ENCODE peak calls at places on chromosomes 4 and X, in eight cellular contexts. D is HepG2, X is HCT116, Y is K562, V is GM23338, E is GM12878, O is upper lobe of left lung, I is Panc1. W is an unnamed sample. For H3K27me3, the result is how much of the 10 kb centered on the place peaks cover.

GRCh38 chr4:26953770-26954423 is 93.3 kb downstream of the STIM2 start:
- ATAC-seq in D (no peak), O (no peak), E (peak), X (no peak), I (no peak), V (no peak), Y (no peak), W (no peak)

GRCh38 chrX:108053218-108053617 is 8.4 kb downstream of the VSIG1 start:
- ATAC-seq in V (no peak), E (no peak), I (no peak), X (no peak), Y (no peak), D (no peak), O (no peak), W (no peak)

GRCh38 chr4:16217300-16218051 is 8.8 kb downstream of the TAPT1 start:
- ATAC-seq in V (no peak), O (no peak), I (no peak), E (peak), X (no peak), Y (no peak), D (no peak), W (no peak)

GRCh38 chr4:32429151-32429550 is 1709.0 kb downstream of the PCDH7 start:
- ATAC-seq in D (no peak), Y (no peak), X (no peak), V (no peak), O (no peak), E (no peak), I (no peak), W (no peak)

GRCh38 chr4:114257516-114257915 is 278.1 kb upstream of the ARSJ start:
- ATAC-seq in E (no peak), I (no peak), X (no peak), Y (no peak), D (no peak), V (no peak), O (no peak), W (no peak)

GRCh38 chrX:53211391-53211978 is 13.5 kb downstream of the KDM5C start:
- ATAC-seq in E (no peak), Y (no peak), I (no peak), O (no peak), X (no peak), D (no peak), V (no peak), W (no peak)

GRCh38 chr4:90840828-90841227 is 713.6 kb downstream of the CCSER1 start:
- ATAC-seq in X (no peak), V (no peak), D (no peak), O (no peak), E (no peak), I (no peak), Y (no peak), W (no peak)

GRCh38 chr4:147590249-147590920 is 26.8 kb upstream of the TMEM184C start:
- ATAC-seq in E (peak), D (peak), V (peak), Y (peak), O (no peak), X (peak), I (no peak), W (no peak)

GRCh38 chr4:17805580-17805979 is 5.0 kb downstream of the DCAF16 start:
- ATAC-seq in V (no peak), I (no peak), Y (no peak), O (no peak), D (no peak), X (no peak), E (peak), W (no peak)

GRCh38 chr4:72112514-72113156 is 80.8 kb downstream of the NPFFR2 start:
- ATAC-seq in I (no peak), D (no peak), V (no peak), E (peak), O (no peak), Y (peak), X (no peak), W (no peak)

GRCh38 chr4:37066149-37066548 is 178.4 kb upstream of the NWD2 start:
- ATAC-seq in Y (no peak), O (no peak), V (no peak), D (no peak), X (no peak), I (no peak), E (no peak), W (no peak)

GRCh38 chr4:111510535-111510934 is 634.7 kb upstream of the FAM241A start:
- ATAC-seq in D (no peak), I (no peak), V (no peak), Y (no peak), E (no peak), X (no peak), O (no peak), W (no peak)

GRCh38 chr4:152307669-152308068 is 228.2 kb downstream of the FBXW7 start:
- ATAC-seq in I (no peak), V (peak), E (no peak), X (no peak), Y (peak), D (peak), O (no peak), W (no peak)

GRCh38 chr4:185657191-185657590 is 121.9 kb upstream of the PDLIM3 start:
- ATAC-seq in D (no peak), I (no peak), V (peak), E (no peak), O (no peak), Y (no peak), X (no peak), W (peak)

GRCh38 chrX:123424546-123424945 is 240.5 kb downstream of the GRIA3 start:
- ATAC-seq in I (no peak), Y (no peak), E (peak), X (no peak), D (no peak), V (no peak), O (no peak), W (no peak)

GRCh38 chr4:33067221-33067620 is 2347.1 kb downstream of the PCDH7 start:
- ATAC-seq in O (no peak), E (no peak), X (no peak), D (no peak), Y (no peak), V (no peak), I (no peak), W (no peak)

GRCh38 chr4:151199496-151200190 is 77.3 kb upstream of the PRSS48 start:
- ATAC-seq in V (peak), I (no peak), Y (no peak), X (no peak), E (no peak), D (peak), O (no peak), W (peak)

GRCh38 chr4:84985952-84986351 is 19.5 kb upstream of the WDFY3 start:
- ATAC-seq in D (no peak), I (no peak), V (no peak), E (no peak), X (peak), Y (no peak), O (no peak), W (no peak)

GRCh38 chr4:185405296-185405999 is 8.8 kb downstream of the ANKRD37 start:
- ATAC-seq in E (peak), O (no peak), V (no peak), X (no peak), I (no peak), D (no peak), Y (no peak), W (no peak)

GRCh38 chrX:154352012-154352401 is 22.4 kb downstream of the FLNA start:
- ATAC-seq in I (no peak), D (no peak), E (no peak), O (no peak), X (no peak), Y (no peak), V (no peak), W (no peak)

GRCh38 chr4:47053485-47053884 is 22.1 kb downstream of the GABRB1 start:
- ATAC-seq in V (no peak), X (no peak), E (peak), Y (no peak), I (no peak), O (no peak), D (no peak), W (no peak)

GRCh38 chr4:173560896-173561295 is 30.9 kb upstream of the HAND2 start:
- ATAC-seq in D (no peak), I (no peak), Y (no peak), E (no peak), O (no peak), V (no peak), X (no peak), W (no peak)

GRCh38 chr4:122090989-122091388 is 61.1 kb upstream of the BLTP1 start:
- ATAC-seq in V (no peak), O (no peak), X (no peak), Y (no peak), D (no peak), I (no peak), E (no peak), W (no peak)

GRCh38 chrX:39816871-39817731 is 280.7 kb downstream of the BCOR start:
- ATAC-seq in Y (peak), I (no peak), X (no peak), E (peak), O (no peak), V (peak), D (peak), W (no peak)

DNA sequence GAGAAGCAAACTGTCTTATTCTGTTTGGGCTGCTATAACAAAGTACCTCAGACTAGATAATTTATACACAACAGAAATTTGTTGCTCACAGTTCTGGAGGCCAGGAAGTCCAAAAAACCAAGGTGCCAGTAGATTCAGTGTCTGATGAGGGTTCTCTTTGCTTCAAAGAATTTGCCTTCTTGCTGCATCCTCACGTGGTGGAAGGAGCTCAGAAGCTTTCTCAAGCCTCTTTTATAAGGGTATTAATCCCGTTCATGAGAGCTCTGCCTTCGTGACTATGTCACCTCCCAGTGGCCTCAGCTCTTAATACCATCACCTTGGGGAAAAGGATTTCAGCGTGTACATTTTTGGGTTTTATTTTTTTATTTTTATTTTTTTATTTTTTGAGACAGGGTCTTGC is 20.1 kb downstream of the CA5B start:
- ATAC-seq in D (no peak), Y (no peak), I (no peak), E (no peak), O (no peak), V (no peak), X (no peak), W (no peak)
- TF ChIP-seq CTCF in D (no peak), Y (no peak), I (peak), E (no peak), O (no peak), V (no peak), X (no peak), W (no peak)

GRCh38 chrX:48897157-48897620 is 379 bp downstream of the TIMM17B start:
- ATAC-seq in O (peak), X (peak), I (peak), V (peak), E (peak), D (peak), Y (peak), W (peak)

GRCh38 chrX:48896611-48897011 is 957 bp downstream of the TIMM17B start:
- ATAC-seq in I (no peak), V (peak), D (no peak), E (no peak), Y (no peak), O (no peak), X (no peak), W (no peak)

GRCh38 chrX:48899078-48899410 is 1.3 kb downstream of the PQBP1 start:
- ATAC-seq in O (no peak), V (no peak), E (no peak), I (no peak), Y (no peak), D (no peak), X (no peak), W (no peak)

GRCh38 chrX:48894891-48895290 is 2.7 kb downstream of the TIMM17B start:
- ATAC-seq in X (no peak), V (no peak), O (no peak), Y (no peak), D (no peak), E (no peak), I (no peak), W (no peak)

GRCh38 chrX:48897621-48898306 is at the start of the genes PQBP1 and TIMM17B:
- ATAC-seq in D (peak), I (peak), E (peak), V (peak), X (peak), O (peak), Y (peak), W (peak)
- TF ChIP-seq POLR2AphosphoS5 in D (peak), I (peak), E (peak), V (peak), X (peak), O (peak), Y (peak), W (peak)

DNA sequence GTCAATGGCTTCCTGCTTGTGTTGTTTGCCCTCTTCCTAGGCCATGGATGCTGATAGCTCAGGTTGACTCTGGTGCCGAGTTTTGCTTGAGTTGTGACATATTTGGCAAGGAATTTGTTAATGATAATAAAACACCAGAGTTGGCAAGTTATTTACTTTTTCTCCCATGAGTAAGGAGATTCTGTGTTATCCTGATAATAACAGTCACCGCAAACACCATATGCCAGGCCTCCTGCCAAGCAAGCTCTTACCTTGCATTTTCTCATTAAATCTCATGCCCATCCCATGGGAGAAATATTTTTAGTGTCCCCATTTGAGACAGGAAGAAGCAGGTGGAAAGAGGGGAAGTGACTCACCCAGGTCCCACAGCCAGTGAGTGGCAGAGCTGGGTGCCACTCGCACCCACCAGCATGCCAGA is 67.4 kb upstream of the CLCN4 start:
- ATAC-seq in D (no peak), O (no peak), E (no peak), V (no peak), X (no peak), I (no peak), Y (no peak), W (no peak)
- H3K27me3 ChIP-seq in D (under half), O (under half), E (under half), V (under half), X (under half), I (under half), Y (under half), W (under half)

GRCh38 chrX:149032449-149032848 is 472.7 kb downstream of the IDS start:
- ATAC-seq in I (no peak), O (no peak), V (no peak), X (no peak), Y (no peak), D (no peak), E (no peak), W (no peak)
- TF ChIP-seq CTCF in I (no peak), O (no peak), V (no peak), X (no peak), Y (no peak), D (no peak), E (no peak), W (no peak)

GRCh38 chrX:41333994-41334865 is at the start of gene DDX3X:
- ATAC-seq in V (peak), I (peak), E (peak), Y (peak), O (peak), X (peak), D (peak), W (peak)
- TF ChIP-seq POLR2AphosphoS5 in V (peak), I (peak), E (peak), Y (peak), O (peak), X (peak), D (peak), W (peak)

DNA sequence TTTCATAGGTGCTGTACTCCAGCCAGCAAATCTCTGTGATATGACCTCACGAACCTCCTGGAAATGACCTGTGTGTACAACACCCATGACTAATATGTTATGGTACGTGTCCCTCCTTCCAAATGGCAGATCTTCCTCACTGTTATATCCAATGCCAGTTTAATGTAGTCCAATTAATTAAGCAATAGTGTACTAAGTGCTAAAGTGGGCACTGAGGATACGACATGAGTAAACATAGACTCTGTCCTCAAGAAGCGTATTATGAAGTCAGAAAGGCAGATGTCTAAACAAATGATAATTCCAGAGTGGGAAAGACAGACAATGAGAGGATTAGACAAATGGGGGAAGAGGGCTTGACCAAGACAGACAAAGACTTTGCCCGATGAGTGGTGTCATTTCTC is 33.9 kb downstream of the GPRIN3 start:
- ATAC-seq in E (no peak), Y (no peak), I (no peak), O (no peak), D (no peak), X (no peak), V (no peak), W (no peak)
- H3K27me3 ChIP-seq in E (under half), Y (under half), I (under half), O (under half), D (under half), X (under half), V (under half), W (under half)

DNA sequence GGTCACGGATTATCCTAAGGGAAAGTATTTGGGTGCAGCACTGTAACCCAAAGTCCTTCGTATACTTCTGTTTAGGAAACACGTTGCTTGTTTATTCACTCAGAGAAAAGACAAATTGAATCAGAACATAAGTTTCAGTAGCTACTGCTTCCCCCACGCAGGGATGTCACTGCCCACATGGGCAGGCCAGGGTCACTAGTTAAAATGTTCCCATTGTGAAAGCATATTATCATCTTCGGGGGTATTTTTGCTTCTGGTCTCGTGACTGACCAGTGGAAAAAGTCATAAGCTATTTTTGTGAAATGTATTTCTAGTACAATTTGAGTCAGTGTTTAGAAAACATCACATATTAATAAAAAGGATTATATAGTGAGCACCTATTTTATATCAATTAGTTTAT is 377.8 kb downstream of the PCDH7 start:
- ATAC-seq in V (no peak), E (peak), Y (no peak), I (no peak), D (no peak), O (no peak), X (no peak), W (no peak)
- TF ChIP-seq CTCF in V (no peak), E (no peak), Y (no peak), I (no peak), D (no peak), O (no peak), X (no peak), W (no peak)

GRCh38 chr4:87014284-87014782 is 79.5 kb downstream of the AFF1 start:
- ATAC-seq in X (no peak), O (no peak), Y (no peak), E (no peak), D (no peak), I (no peak), V (no peak), W (peak)

GRCh38 chr4:87012265-87012953 is 77.6 kb downstream of the AFF1 start:
- ATAC-seq in I (no peak), Y (peak), X (no peak), V (no peak), O (no peak), D (peak), E (peak), W (no peak)

GRCh38 chr4:87009095-87009648 is 74.4 kb downstream of the AFF1 start:
- ATAC-seq in O (no peak), X (no peak), V (no peak), I (no peak), Y (no peak), E (no peak), D (no peak), W (no peak)

GRCh38 chr4:87010192-87010591 is 75.4 kb downstream of the AFF1 start:
- ATAC-seq in Y (no peak), D (no peak), V (no peak), I (no peak), O (no peak), X (no peak), E (no peak), W (no peak)

GRCh38 chr4:87011340-87012034 is 76.7 kb downstream of the AFF1 start:
- ATAC-seq in E (no peak), D (no peak), I (no peak), Y (peak), V (no peak), X (no peak), O (no peak), W (no peak)
- TF ChIP-seq POLR2AphosphoS5 in E (no peak), D (no peak), I (no peak), Y (peak), V (no peak), X (no peak), O (no peak), W (peak)

GRCh38 chrX:17859609-17860178 is 1.4 kb downstream of the RAI2 start:
- ATAC-seq in I (no peak), E (no peak), X (no peak), V (peak), O (peak), Y (no peak), D (no peak), W (no peak)
- H3K27me3 ChIP-seq in I (under half), E (under half), X (under half), V (half or more), O (under half), Y (under half), D (under half), W (under half)

W was measured in gastroesophageal sphincter.